ENCODE peak calls at places on chromosomes 6 and 20, in six cellular contexts. S is IMR-90, F is fibroblast of lung, T is neuronal stem cell, U is PC-3, Q is mammary epithelial cell. W is an unnamed sample.

GRCh38 chr6:155146205-155146604 is 117.6 kb upstream of the CLDN20 start:
- DNase-seq in S (no peak), F (no peak), T (no peak), U (no peak), Q (no peak), W (no peak)

GRCh38 chr6:21595265-21595950 is 1.9 kb downstream of the SOX4 start:
- DNase-seq in S (no peak), F (no peak), T (no peak), U (peak; percentile 41), Q (peak; percentile 46), W (peak; percentile 44)

GRCh38 chr20:45768479-45768878 is 23.2 kb downstream of the WFDC3 start:
- DNase-seq in S (no peak), F (no peak), T (no peak), U (no peak), Q (no peak), W (no peak)

GRCh38 chr6:81613606-81614005 is 138.9 kb downstream of the TENT5A start:
- DNase-seq in S (peak; percentile 88), F (peak; percentile 87), T (no peak), U (peak; percentile 57), Q (peak; percentile 17), W (no peak)

GRCh38 chr6:150322452-150322851 is 46.4 kb upstream of the IYD start:
- DNase-seq in S (no peak), F (no peak), T (no peak), U (no peak), Q (no peak), W (no peak)

GRCh38 chr6:156427345-156427744 is 349.8 kb upstream of the ARID1B start:
- DNase-seq in S (peak; percentile 91), F (peak; percentile 95), T (no peak), U (peak; percentile 90), Q (peak; percentile 92), W (peak; percentile 26)

GRCh38 chr6:71080793-71081192 is 123.9 kb upstream of the B3GAT2 start:
- DNase-seq in S (peak; percentile 63), F (peak; percentile 57), T (no peak), U (no peak), Q (peak; percentile 2), W (no peak)

GRCh38 chr20:17627101-17627950 is 54.7 kb downstream of the RRBP1 start:
- DNase-seq in S (no peak), F (no peak), T (no peak), U (no peak), Q (no peak), W (no peak)

GRCh38 chr20:54980321-54980960 is 505.0 kb downstream of the DOK5 start:
- DNase-seq in S (no peak), F (peak; percentile 28), T (peak; percentile 8), U (peak; percentile 44), Q (peak; percentile 15), W (peak; percentile 35)

GRCh38 chr6:123529843-123530242 is 106.9 kb downstream of the TRDN start:
- DNase-seq in S (no peak), F (peak; percentile 6), T (no peak), U (no peak), Q (no peak), W (no peak)

GRCh38 chr20:15178581-15178980 is 841.2 kb upstream of the FLRT3 start:
- DNase-seq in S (no peak), F (no peak), T (no peak), U (no peak), Q (no peak), W (no peak)

GRCh38 chr6:144955853-144956252 is 670.7 kb downstream of the UTRN start:
- DNase-seq in S (peak; percentile 78), F (peak; percentile 87), T (no peak), U (peak; percentile 26), Q (peak; percentile 36), W (no peak)

GRCh38 chr6:111015656-111016190 is 33.9 kb downstream of the RPF2 start:
- DNase-seq in S (no peak), F (no peak), T (no peak), U (no peak), Q (no peak), W (no peak)

GRCh38 chr20:54733687-54734086 is 258.3 kb downstream of the DOK5 start:
- DNase-seq in S (no peak), F (no peak), T (no peak), U (no peak), Q (no peak), W (no peak)

GRCh38 chr6:24581084-24581669 is 64.8 kb downstream of the KIAA0319 start:
- DNase-seq in S (peak; percentile 50), F (peak; percentile 41), T (peak; percentile 65), U (peak; percentile 84), Q (peak; percentile 38), W (peak; percentile 83)

GRCh38 chr6:112482373-112482772 is 135.2 kb downstream of the RFPL4B start:
- DNase-seq in S (no peak), F (peak; percentile 60), T (no peak), U (no peak), Q (peak; percentile 81), W (peak; percentile 16)

GRCh38 chr6:167686204-167686893 is 140.4 kb upstream of the AFDN start:
- DNase-seq in S (no peak), F (no peak), T (no peak), U (no peak), Q (no peak), W (no peak)

GRCh38 chr20:24776755-24777271 is 172.3 kb upstream of the CST7 start:
- DNase-seq in S (no peak), F (no peak), T (no peak), U (no peak), Q (no peak), W (no peak)

GRCh38 chr20:53736122-53736756 is 142.6 kb upstream of the ZNF217 start:
- DNase-seq in S (no peak), F (peak; percentile 67), T (no peak), U (peak; percentile 41), Q (peak; percentile 56), W (no peak)

GRCh38 chr20:38125157-38126056 is 39.7 kb downstream of the TGM2 start:
- DNase-seq in S (peak; percentile 58), F (peak; percentile 73), T (no peak), U (peak; percentile 64), Q (no peak), W (no peak)

GRCh38 chr6:129276986-129277385 is 394.0 kb downstream of the LAMA2 start:
- DNase-seq in S (no peak), F (peak; percentile 17), T (no peak), U (no peak), Q (no peak), W (no peak)

GRCh38 chr6:152368761-152369624 is 268.2 kb downstream of the SYNE1 start:
- DNase-seq in S (peak; percentile 35), F (no peak), T (no peak), U (no peak), Q (no peak), W (no peak)

GRCh38 chr6:20213271-20213798 is 1.1 kb upstream of the MBOAT1 start:
- DNase-seq in S (no peak), F (no peak), T (no peak), U (no peak), Q (no peak), W (no peak)

GRCh38 chr6:14126250-14126649 is 8.7 kb downstream of the CD83 start:
- DNase-seq in S (peak; percentile 12), F (no peak), T (no peak), U (no peak), Q (no peak), W (no peak)

GRCh38 chr20:1427457-1428054 is 34.7 kb upstream of the FKBP1A start:
- DNase-seq in S (peak; percentile 37), F (no peak), T (peak; percentile 43), U (peak; percentile 30), Q (no peak), W (no peak)

GRCh38 chr6:27002447-27002846 is 245.1 kb upstream of the PRSS16 start:
- DNase-seq in S (no peak), F (no peak), T (no peak), U (no peak), Q (no peak), W (no peak)

DNA sequence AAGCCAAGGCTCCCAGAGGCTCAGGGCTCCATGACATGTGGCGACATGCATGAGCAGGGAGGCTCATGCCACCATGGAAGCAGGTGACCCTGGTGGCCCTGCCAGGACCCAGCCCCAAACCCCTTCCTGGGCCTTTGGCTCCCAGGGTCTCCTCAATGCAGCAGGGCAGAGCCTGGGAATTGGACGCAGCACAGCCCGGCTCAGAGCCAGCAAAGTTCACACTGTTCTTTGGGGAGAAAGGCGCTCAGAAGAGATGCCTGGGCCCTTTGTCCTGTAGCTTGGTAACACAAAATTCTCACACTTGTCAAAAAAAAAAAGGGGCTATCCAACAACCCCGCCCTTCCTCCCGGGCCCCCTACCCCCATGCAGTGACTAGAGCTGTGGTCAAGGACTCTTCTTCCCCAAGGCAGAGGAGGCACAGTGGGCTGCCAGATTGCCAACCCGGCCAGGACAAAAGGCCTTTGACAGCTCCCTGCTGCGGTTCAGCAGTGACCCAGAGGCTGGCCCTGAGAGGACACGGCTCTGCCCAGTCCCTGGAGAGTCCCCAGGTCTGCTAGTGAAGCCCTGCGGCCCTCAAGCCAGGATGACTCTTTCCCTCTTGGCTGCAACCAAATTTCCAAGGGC is 2.0 kb downstream of the NKAIN4 start:
- DNase-seq in S (no peak), F (no peak), T (no peak), U (no peak), Q (no peak), W (no peak)
- H3K27me3 ChIP-seq in S (peaks cover 66% of the 10 kb centered on the region), F (peaks cover 34% of the 10 kb centered on the region), T (no peaks in the 10 kb centered on the region), U (peaks cover 54% of the 10 kb centered on the region), Q (peaks cover 12% of the 10 kb centered on the region), W (peaks cover 27% of the 10 kb centered on the region)

GRCh38 chr20:33979094-33979493 is 14.6 kb upstream of the RALY start:
- DNase-seq in S (no peak), F (no peak), T (no peak), U (no peak), Q (no peak), W (no peak)

GRCh38 chr20:33983371-33983770 is 10.3 kb upstream of the RALY start:
- DNase-seq in S (no peak), F (peak; percentile 11), T (no peak), U (no peak), Q (no peak), W (no peak)

GRCh38 chr20:33984320-33984719 is 9.4 kb upstream of the RALY start:
- DNase-seq in S (no peak), F (no peak), T (no peak), U (no peak), Q (no peak), W (no peak)

GRCh38 chr20:33981964-33982363 is 11.7 kb upstream of the RALY start:
- DNase-seq in S (no peak), F (no peak), T (no peak), U (no peak), Q (no peak), W (no peak)

DNA sequence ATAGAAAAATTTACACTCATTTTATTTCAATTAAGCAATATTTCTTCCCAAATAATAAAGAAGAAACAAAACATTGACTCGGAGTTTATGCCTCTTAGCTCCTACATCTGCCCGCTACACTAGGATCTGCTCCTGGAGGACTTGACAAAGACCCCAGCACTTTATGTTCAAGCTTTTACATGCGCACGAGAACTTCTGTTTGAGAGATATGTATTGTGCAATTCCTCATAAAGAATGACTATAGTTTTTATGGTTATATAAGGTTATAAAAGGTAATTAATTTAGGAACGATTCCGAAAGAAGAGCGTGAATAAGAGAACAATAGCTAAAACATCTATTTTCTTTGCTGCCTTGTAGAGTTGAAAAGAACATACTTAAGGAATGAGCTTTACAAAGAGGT is 12.4 kb upstream of the RALY start:
- DNase-seq in S (no peak), F (no peak), T (no peak), U (no peak), Q (no peak), W (no peak)
- H3K27ac ChIP-seq in S (no peak overlapping the region), F (no peak overlapping the region), T (no peak overlapping the region), U (no peak overlapping the region), Q (no peak overlapping the region), W (no peak overlapping the region)

GRCh38 chr6:75204222-75204958 is 1.5 kb downstream of the COL12A1 start:
- DNase-seq in S (peak; percentile 96), F (peak; percentile 92), T (peak; percentile 61), U (peak; percentile 86), Q (peak; percentile 83), W (peak; percentile 89)
- H2AFZ ChIP-seq in S (peak overlapping the region; percentile 87), F (no peak overlapping the region), T (peak overlapping the region; percentile 87), U (peak overlapping the region; percentile 94), Q (peak overlapping the region; percentile 89), W (peak overlapping the region; percentile 46)

GRCh38 chr20:40705413-40705812 is 16.4 kb upstream of the MAFB start:
- DNase-seq in S (no peak), F (no peak), T (no peak), U (no peak), Q (no peak), W (no peak)
- H3K27me3 ChIP-seq in S (no peaks in the 10 kb centered on the region), F (no peaks in the 10 kb centered on the region), T (no peaks in the 10 kb centered on the region), U (peaks cover 41% of the 10 kb centered on the region), Q (no peaks in the 10 kb centered on the region), W (peaks cover 1% of the 10 kb centered on the region)

W was measured in hepatocyte.